ENCODE peak calls at places on chromosomes 5 and 9, in six cellular contexts. M, F, R, E, Z and C are unnamed samples.

GRCh38 chr9:131095666-131096489 is 453 bp upstream of the AIF1L start:
- DNase-seq in E (peak), R (peak), M (no peak), Z (no peak), F (peak), C (no peak)

GRCh38 chr9:97761066-97761598 is 64.0 kb upstream of the XPA start:
- DNase-seq in Z (no peak), M (no peak), E (no peak), F (no peak), R (no peak), C (no peak)

GRCh38 chr5:132176987-132177386 is 50.7 kb downstream of the P4HA2 start:
- DNase-seq in Z (no peak), E (no peak), M (peak), F (no peak), R (no peak), C (peak)

GRCh38 chr5:1545798-1546355 is 22.1 kb upstream of the LPCAT1 start:
- DNase-seq in E (no peak), F (no peak), Z (no peak), R (no peak), M (peak), C (no peak)

GRCh38 chr9:31612336-31613030 is 772.0 kb upstream of the ACO1 start:
- DNase-seq in M (peak), R (no peak), Z (no peak), E (no peak), F (no peak), C (no peak)

GRCh38 chr5:77864997-77865396 is 88.9 kb upstream of the TBCA start:
- DNase-seq in Z (no peak), E (no peak), M (no peak), R (no peak), F (no peak), C (no peak)

GRCh38 chr9:135618866-135619598 is 20.3 kb downstream of the GLT6D1 start:
- DNase-seq in R (no peak), F (no peak), M (no peak), E (no peak), Z (no peak), C (no peak)

GRCh38 chr5:97478513-97478912 is 295.5 kb upstream of the RIOK2 start:
- DNase-seq in M (peak), R (no peak), E (no peak), Z (no peak), F (no peak), C (no peak)

GRCh38 chr5:24909210-24909609 is 264.4 kb upstream of the CDH10 start:
- DNase-seq in F (no peak), Z (no peak), E (no peak), M (no peak), R (no peak), C (no peak)

GRCh38 chr5:154081246-154081645 is 42.5 kb downstream of the MFAP3 start:
- DNase-seq in Z (no peak), R (no peak), M (peak), F (no peak), E (no peak), C (no peak)

GRCh38 chr5:132086277-132086794 is 12.7 kb downstream of the CSF2 start:
- DNase-seq in M (peak), R (no peak), F (no peak), Z (peak), E (no peak), C (peak)

GRCh38 chr9:134959971-134960310 is 42.2 kb upstream of the FCN1 start:
- DNase-seq in Z (no peak), F (no peak), R (no peak), E (no peak), M (no peak), C (no peak)

GRCh38 chr5:179339081-179339480 is 6.2 kb downstream of the ADAMTS2 start:
- DNase-seq in M (no peak), F (no peak), E (no peak), R (no peak), Z (no peak), C (no peak)

GRCh38 chr5:33363537-33363936 is 77.2 kb upstream of the TARS1 start:
- DNase-seq in E (no peak), M (no peak), R (no peak), F (no peak), Z (no peak), C (no peak)

GRCh38 chr5:180439911-180440769 is 54.0 kb upstream of the CNOT6 start:
- DNase-seq in R (no peak), Z (no peak), E (no peak), F (no peak), M (no peak), C (no peak)

GRCh38 chr5:76401801-76402250 is 1.3 kb upstream of the IQGAP2 start:
- DNase-seq in E (no peak), F (no peak), M (no peak), Z (no peak), R (no peak), C (no peak)

GRCh38 chr5:337565-338130 is 16.1 kb downstream of the AHRR start:
- DNase-seq in Z (peak), M (no peak), R (no peak), E (no peak), F (no peak), C (peak)

GRCh38 chr9:131607591-131607990 is 62.3 kb downstream of the PRRT1B start:
- DNase-seq in F (no peak), Z (no peak), R (no peak), E (no peak), M (no peak), C (no peak)

GRCh38 chr9:116383133-116383532 is 229.5 kb downstream of the PAPPA start:
- DNase-seq in R (no peak), M (no peak), Z (peak), E (no peak), F (no peak), C (no peak)

GRCh38 chr5:57171818-57172465 is 1.9 kb upstream of the GPBP1 start:
- DNase-seq in E (no peak), F (no peak), R (peak), M (no peak), Z (peak), C (peak)

GRCh38 chr9:122218885-122219855 is 9.6 kb downstream of the LHX6 start:
- DNase-seq in R (no peak), F (no peak), M (peak), Z (no peak), E (no peak), C (no peak)

GRCh38 chr5:171712616-171713015 is 73.0 kb upstream of the SMIM23 start:
- DNase-seq in F (no peak), Z (no peak), R (no peak), E (no peak), M (no peak), C (no peak)

GRCh38 chr9:81849631-81850259 is 78.5 kb upstream of the SPATA31D4 start:
- DNase-seq in M (no peak), E (no peak), Z (no peak), F (no peak), R (peak), C (peak)

GRCh38 chr9:69027355-69028097 is 8.0 kb upstream of the FXN start:
- DNase-seq in M (peak), E (no peak), R (peak), F (peak), Z (peak), C (peak)

GRCh38 chr5:179300834-179301233 is 44.4 kb downstream of the ADAMTS2 start:
- DNase-seq in E (no peak), R (no peak), Z (no peak), F (no peak), M (no peak), C (no peak)

GRCh38 chr5:150227606-150228273 is 37.9 kb downstream of the SLC6A7 start:
- DNase-seq in R (no peak), F (no peak), M (peak), Z (no peak), E (no peak), C (peak)

GRCh38 chr5:14153932-14154646 is 10.9 kb downstream of the TRIO start:
- DNase-seq in Z (peak), F (no peak), E (no peak), M (peak), R (peak), C (peak)

GRCh38 chr5:103804714-103805113 is 242.1 kb upstream of the NUDT12 start:
- DNase-seq in R (no peak), M (no peak), E (no peak), Z (peak), F (no peak), C (peak)

GRCh38 chr9:13322828-13323550 is 43.5 kb upstream of the MPDZ start:
- DNase-seq in E (no peak), F (no peak), M (no peak), Z (no peak), R (no peak), C (no peak)

GRCh38 chr9:130432796-130433167 is 12.0 kb upstream of the ASS1 start:
- DNase-seq in F (no peak), M (no peak), E (no peak), Z (no peak), R (no peak), C (no peak)

GRCh38 chr5:96597441-96598020 is 64.6 kb upstream of the CAST start:
- DNase-seq in Z (no peak), M (peak), E (no peak), R (no peak), F (no peak), C (peak)

GRCh38 chr5:133247881-133248642 is 196.2 kb downstream of the HSPA4 start:
- DNase-seq in M (peak), R (peak), F (no peak), Z (peak), E (no peak), C (peak)

GRCh38 chr9:86035827-86036440 is 63.4 kb downstream of the GOLM1 start:
- DNase-seq in M (no peak), Z (no peak), F (peak), E (no peak), R (no peak), C (no peak)